ENCODE peak calls at places on chromosomes 11 and 22, in seven cellular contexts. S, U, J, F, D, O and I are unnamed samples.

GRCh38 chr22:32501797-32502290 is 27.2 kb downstream of the FBXO7 start:
- DNase-seq in O (no peak), U (no peak), F (no peak), J (no peak), S (no peak), D (no peak), I (no peak)

GRCh38 chr11:118304809-118305248 is 299 bp downstream of the CD3E start:
- DNase-seq in F (no peak), U (no peak), D (no peak), S (no peak), J (no peak), O (no peak), I (no peak)

GRCh38 chr11:17230867-17231851 is 23.4 kb upstream of the PIK3C2A start:
- DNase-seq in S (no peak), F (no peak), D (no peak), U (no peak), J (no peak), O (no peak), I (no peak)

GRCh38 chr22:26086359-26086758 is 82.9 kb upstream of the SEZ6L start:
- DNase-seq in D (no peak), O (no peak), S (no peak), F (no peak), J (peak; percentile 9), U (no peak), I (no peak)

GRCh38 chr22:43890901-43891331 is 897 bp downstream of the PNPLA5 start:
- DNase-seq in D (no peak), S (no peak), F (peak; percentile 20), O (no peak), J (no peak), U (no peak), I (no peak)

GRCh38 chr11:92245700-92246270 is 21.2 kb downstream of the FAT3 start:
- DNase-seq in O (no peak), S (no peak), U (no peak), F (no peak), D (no peak), J (no peak), I (no peak)

GRCh38 chr11:123197711-123198110 is 2.7 kb upstream of the CLMP start:
- DNase-seq in F (peak; percentile 89), S (no peak), D (peak; percentile 70), J (peak; percentile 32), O (no peak), U (no peak), I (no peak)

GRCh38 chr11:65960824-65961266 is 689 bp upstream of the SART1 start:
- DNase-seq in J (no peak), F (no peak), O (no peak), S (no peak), U (no peak), D (peak; percentile 6), I (no peak)

GRCh38 chr11:92979176-92979575 is 9.7 kb downstream of the MTNR1B start:
- DNase-seq in S (no peak), J (no peak), O (no peak), F (peak; percentile 78), U (no peak), D (no peak), I (no peak)

GRCh38 chr11:86671386-86672006 is 920 bp downstream of the ME3 start:
- DNase-seq in D (no peak), J (no peak), O (peak; percentile 85), S (peak; percentile 75), U (no peak), F (no peak), I (peak; percentile 47)

GRCh38 chr22:50220603-50221409 is 20.0 kb downstream of the SELENOO start:
- DNase-seq in O (no peak), F (no peak), S (no peak), J (no peak), D (no peak), U (no peak), I (no peak)

GRCh38 chr22:22074634-22075381 is 92.2 kb upstream of the TOP3B start:
- DNase-seq in J (no peak), D (no peak), F (no peak), U (no peak), S (no peak), O (no peak), I (no peak)

GRCh38 chr11:44831605-44832394 is 105.0 kb downstream of the TSPAN18 start:
- DNase-seq in D (no peak), J (no peak), O (no peak), U (no peak), S (no peak), F (peak; percentile 23), I (no peak)

GRCh38 chr11:1682225-1682901 is 14.6 kb upstream of the KRTAP5-6 start:
- DNase-seq in F (no peak), J (no peak), D (no peak), O (no peak), U (no peak), S (no peak), I (no peak)

GRCh38 chr11:80281194-80281593 is 840.4 kb upstream of the TENM4 start:
- DNase-seq in S (no peak), D (no peak), U (no peak), J (no peak), O (no peak), F (no peak), I (no peak)

GRCh38 chr22:29079218-29079901 is 6.5 kb downstream of the KREMEN1 start:
- DNase-seq in J (no peak), U (no peak), S (no peak), F (peak; percentile 36), O (no peak), D (no peak), I (no peak)

GRCh38 chr11:61472868-61473267 is 35.7 kb upstream of the LRRC10B start:
- DNase-seq in F (peak; percentile 71), D (no peak), U (no peak), S (peak; percentile 74), O (no peak), J (no peak), I (no peak)
- H3K27ac ChIP-seq in F (no peak overlapping the region), D (no peak overlapping the region), U (no peak overlapping the region), S (peak overlapping the region; percentile 81), O (peak overlapping the region; percentile 84), J (no peak overlapping the region), I (peak overlapping the region; percentile 87)

GRCh38 chr22:45550891-45551290 is 48.2 kb downstream of the FBLN1 start:
- DNase-seq in S (no peak), F (no peak), D (no peak), J (no peak), U (no peak), O (no peak), I (no peak)

GRCh38 chr22:45552580-45553332 is 50.1 kb downstream of the FBLN1 start:
- DNase-seq in J (no peak), O (peak; percentile 69), F (peak; percentile 97), D (peak; percentile 78), U (peak; percentile 65), S (peak; percentile 56), I (no peak)

GRCh38 chr22:45550416-45550815 is 47.7 kb downstream of the FBLN1 start:
- DNase-seq in D (no peak), O (no peak), J (no peak), F (no peak), S (no peak), U (no peak), I (no peak)

GRCh38 chr22:45552017-45552411 is 49.3 kb downstream of the FBLN1 start:
- DNase-seq in F (no peak), O (no peak), S (no peak), J (no peak), D (no peak), U (no peak), I (no peak)

GRCh38 chr22:45551310-45552016 is 48.8 kb downstream of the FBLN1 start:
- DNase-seq in F (peak; percentile 44), S (peak; percentile 55), J (no peak), D (no peak), O (peak; percentile 49), U (no peak), I (no peak)
- H3K27ac ChIP-seq in F (no peak overlapping the region), S (peak overlapping the region; percentile 87), J (no peak overlapping the region), D (no peak overlapping the region), O (peak overlapping the region; percentile 36), U (no peak overlapping the region), I (peak overlapping the region; percentile 83)

GRCh38 chr11:117202386-117203068 is 3.4 kb downstream of the TAGLN start:
- DNase-seq in S (no peak), O (no peak), F (no peak), J (peak; percentile 14), D (no peak), U (no peak), I (no peak)

GRCh38 chr11:117201516-117201866 is 2.3 kb downstream of the TAGLN start:
- DNase-seq in J (peak; percentile 11), O (no peak), S (no peak), U (no peak), D (no peak), F (no peak), I (no peak)

GRCh38 chr11:117203069-117203407 is 3.9 kb downstream of the TAGLN start:
- DNase-seq in O (no peak), D (no peak), J (no peak), F (no peak), S (no peak), U (no peak), I (no peak)

GRCh38 chr11:117200813-117201515 is 1.8 kb downstream of the TAGLN start:
- DNase-seq in D (no peak), J (peak; percentile 41), O (no peak), U (no peak), F (no peak), S (no peak), I (no peak)

GRCh38 chr11:117201906-117202305 is 2.7 kb downstream of the TAGLN start:
- DNase-seq in F (no peak), S (no peak), O (no peak), D (no peak), J (peak; percentile 31), U (no peak), I (no peak)
- H3K27ac ChIP-seq in F (peak overlapping the region; percentile 85), S (peak overlapping the region; percentile 97), O (peak overlapping the region; percentile 56), D (peak overlapping the region; percentile 26), J (no peak overlapping the region), U (no peak overlapping the region), I (no peak overlapping the region)

GRCh38 chr11:60927600-60927999 is 3.3 kb downstream of the TMEM132A start:
- DNase-seq in J (no peak), S (no peak), F (no peak), D (no peak), O (no peak), U (no peak), I (no peak)

GRCh38 chr11:60927061-60927592 is 2.9 kb downstream of the TMEM132A start:
- DNase-seq in U (no peak), O (no peak), D (no peak), S (no peak), F (no peak), J (no peak), I (no peak)

GRCh38 chr11:60930394-60930793 is 6.1 kb downstream of the TMEM132A start:
- DNase-seq in O (no peak), J (no peak), S (no peak), D (no peak), U (no peak), F (no peak), I (no peak)

GRCh38 chr11:60929774-60930173 is 5.5 kb downstream of the TMEM132A start:
- DNase-seq in F (no peak), D (no peak), U (no peak), O (no peak), J (no peak), S (no peak), I (no peak)

DNA sequence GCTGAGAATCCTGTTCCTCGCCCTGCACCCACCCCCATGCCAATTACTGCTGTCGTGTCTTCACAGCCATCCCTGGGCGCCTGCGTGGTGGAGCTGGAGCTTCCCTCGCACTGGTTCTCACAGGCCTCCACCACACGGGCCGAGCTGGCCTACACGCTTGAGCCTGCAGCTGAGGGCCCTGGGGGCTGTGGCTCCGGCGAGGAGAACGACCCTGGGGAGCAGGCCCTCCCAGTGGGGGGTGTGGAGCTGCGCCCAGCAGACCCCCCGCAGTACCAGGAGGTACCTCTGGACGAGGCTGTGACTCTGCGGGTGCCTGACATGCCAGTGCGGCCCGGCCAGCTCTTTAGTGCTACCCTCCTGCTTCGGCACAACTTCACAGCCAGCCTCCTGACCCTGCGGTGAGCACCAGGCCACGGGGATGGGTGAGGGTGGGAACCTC is 4.3 kb downstream of the TMEM132A start:
- DNase-seq in U (no peak), D (no peak), O (no peak), F (no peak), S (no peak), J (no peak), I (no peak)
- H3K27ac ChIP-seq in U (no peak overlapping the region), D (no peak overlapping the region), O (no peak overlapping the region), F (no peak overlapping the region), S (no peak overlapping the region), J (no peak overlapping the region), I (no peak overlapping the region)